ENCODE peak calls at places on chromosome 11, in eight cellular contexts. W is brain microvascular endothelial cell; P is CD8-positive, alpha-beta T cell; K is thoracic aorta; M is neural progenitor cell; Y is lung; A is tibial nerve; X is colonic mucosa. G is an unnamed sample.
A peak's percentile ranks its signal among the peaks of the same experiment; 100 is the strongest.

GRCh38 chr11:6095798-6096197 is 11.7 kb upstream of the OR56B4 start:
- DNase-seq in Y (no peak), K (no peak), P (no peak), W (no peak), X (no peak), A (no peak), M (no peak), G (no peak)

GRCh38 chr11:58530236-58530635 is 22.3 kb upstream of the OR5B21 start:
- DNase-seq in K (no peak), X (no peak), W (no peak), Y (no peak), A (no peak), M (no peak), P (peak; percentile 27), G (no peak)

GRCh38 chr11:87028688-87029087 is 9.0 kb upstream of the TMEM135 start:
- DNase-seq in A (no peak), W (no peak), K (no peak), M (no peak), Y (no peak), P (no peak), X (no peak), G (no peak)

GRCh38 chr11:2404735-2405196 is 4.2 kb downstream of the TSSC4 start:
- DNase-seq in K (no peak), M (no peak), A (no peak), P (no peak), X (no peak), W (no peak), Y (no peak), G (no peak)

GRCh38 chr11:613369-613968 is 2.3 kb downstream of the IRF7 start:
- DNase-seq in K (peak; percentile 47), Y (peak; percentile 63), A (peak; percentile 73), X (peak; percentile 87), P (peak; percentile 72), M (peak; percentile 92), W (peak; percentile 59), G (peak; percentile 80)

GRCh38 chr11:107017433-107018227 is 646 bp downstream of the GUCY1A2 start:
- DNase-seq in W (no peak), Y (peak; percentile 31), A (peak; percentile 13), P (no peak), X (no peak), K (no peak), M (peak; percentile 86), G (peak; percentile 76)

GRCh38 chr11:118931576-118931975 is 5.8 kb upstream of the BCL9L start:
- DNase-seq in P (no peak), W (no peak), M (no peak), X (no peak), A (no peak), Y (no peak), K (no peak), G (no peak)

GRCh38 chr11:45238724-45239123 is 47.4 kb downstream of the SYT13 start:
- DNase-seq in P (no peak), M (no peak), Y (no peak), A (no peak), K (no peak), X (no peak), W (peak; percentile 84), G (no peak)

GRCh38 chr11:45269678-45270077 is 16.5 kb downstream of the SYT13 start:
- DNase-seq in P (no peak), M (no peak), W (no peak), X (no peak), A (no peak), Y (no peak), K (no peak), G (no peak)

GRCh38 chr11:63671322-63672155 is at the start of gene ATL3:
- DNase-seq in M (peak; percentile 98), W (peak; percentile 97), X (peak; percentile 98), P (peak; percentile 91), A (peak; percentile 98), K (peak; percentile 97), Y (peak; percentile 97), G (peak; percentile 98)

GRCh38 chr11:123413636-123414035 is 16.4 kb upstream of the GRAMD1B start:
- DNase-seq in Y (no peak), W (no peak), X (no peak), M (no peak), A (no peak), P (no peak), K (no peak), G (no peak)

GRCh38 chr11:130068546-130068985 is 1.1 kb upstream of the APLP2 start:
- DNase-seq in K (no peak), Y (peak; percentile 65), A (no peak), M (peak; percentile 30), W (no peak), X (no peak), P (no peak), G (no peak)

GRCh38 chr11:114775849-114776621 is 97.7 kb downstream of the NXPE2 start:
- DNase-seq in W (no peak), P (no peak), M (peak; percentile 17), Y (no peak), A (no peak), X (no peak), K (no peak), G (peak; percentile 4)

GRCh38 chr11:71437879-71438278 is 10.3 kb downstream of the DHCR7 start:
- DNase-seq in X (no peak), K (no peak), W (no peak), Y (no peak), A (no peak), P (no peak), M (no peak), G (no peak)

GRCh38 chr11:75240381-75241035 is at the start of gene TPBGL:
- DNase-seq in K (no peak), P (no peak), X (no peak), A (no peak), M (peak; percentile 70), Y (no peak), W (no peak), G (no peak)

GRCh38 chr11:48058064-48058463 is 77.7 kb downstream of the PTPRJ start:
- DNase-seq in Y (no peak), M (no peak), A (no peak), X (no peak), K (no peak), W (no peak), P (no peak), G (no peak)

GRCh38 chr11:76073716-76074115 is 132.6 kb downstream of the WNT11 start:
- DNase-seq in Y (no peak), X (no peak), A (no peak), K (no peak), P (no peak), M (no peak), W (no peak), G (peak; percentile 84)

GRCh38 chr11:133476570-133477262 is 55.6 kb downstream of the OPCML start:
- DNase-seq in P (no peak), A (no peak), W (no peak), K (no peak), M (peak; percentile 51), Y (no peak), X (no peak), G (no peak)
- TF ChIP-seq CTCF in P (no peak), A (no peak), W (no peak), K (no peak), M (peak; percentile 42), Y (no peak), X (no peak), G (no peak)

DNA sequence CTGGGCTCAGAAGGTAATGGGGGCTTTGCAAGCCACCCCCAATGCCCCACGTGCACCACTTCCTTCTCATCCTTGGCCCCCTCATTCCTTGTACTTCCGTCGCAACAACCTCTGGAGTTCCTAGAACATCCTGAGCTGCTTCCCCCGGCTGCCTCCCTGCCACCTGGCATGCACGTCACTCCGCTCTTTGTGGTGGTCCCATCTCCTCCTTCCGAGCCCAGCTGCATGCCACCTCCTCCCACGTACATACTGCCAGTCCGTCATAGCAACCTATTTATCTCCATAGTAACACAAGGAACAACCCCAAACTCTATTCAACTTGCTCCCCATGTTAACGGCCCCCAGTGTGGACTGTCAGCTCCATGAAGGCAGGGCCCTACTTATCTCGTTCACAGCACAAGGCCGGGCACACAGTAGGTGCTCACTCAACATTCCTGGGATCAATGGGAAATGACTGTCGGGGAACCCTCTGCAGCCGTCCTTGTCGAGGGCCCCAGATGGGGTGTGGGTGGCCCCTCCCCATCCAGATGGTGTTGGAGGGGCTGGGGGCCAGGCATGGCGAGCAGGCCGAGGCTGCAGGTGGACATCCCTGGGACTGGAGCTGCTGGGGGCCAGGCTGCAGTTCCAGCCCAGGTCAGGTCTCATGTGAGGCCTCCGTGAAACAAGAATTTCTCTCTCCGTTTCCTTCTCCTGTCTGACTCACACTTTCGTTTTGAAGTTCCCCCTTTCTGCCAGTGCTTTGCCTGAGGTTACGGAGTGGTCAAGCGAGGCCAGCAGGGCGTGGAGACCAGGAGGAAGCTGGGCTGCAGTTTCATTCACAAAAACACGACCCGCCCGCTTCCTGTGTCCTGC is 4.2 kb downstream of the MYEOV start:
- DNase-seq in Y (peak; percentile 87), W (peak; percentile 62), A (peak; percentile 54), M (no peak), P (no peak), X (peak; percentile 78), K (peak; percentile 64), G (peak; percentile 78)
- H3K36me3 ChIP-seq in Y (no peaks in the 10 kb centered on the region), W (no peaks in the 10 kb centered on the region), A (no peaks in the 10 kb centered on the region), M (no peaks in the 10 kb centered on the region), P (no peaks in the 10 kb centered on the region), X (no peaks in the 10 kb centered on the region), K (no peaks in the 10 kb centered on the region), G (no peaks in the 10 kb centered on the region)

GRCh38 chr11:134823970-134824369 is 411.9 kb upstream of the B3GAT1 start:
- DNase-seq in X (no peak), W (no peak), K (no peak), A (no peak), P (no peak), M (no peak), Y (peak; percentile 15), G (no peak)

GRCh38 chr11:134819026-134819425 is 407.0 kb upstream of the B3GAT1 start:
- DNase-seq in P (no peak), X (no peak), Y (peak; percentile 2), W (no peak), K (no peak), M (peak; percentile 63), A (no peak), G (no peak)

GRCh38 chr11:134822930-134823329 is 410.9 kb upstream of the B3GAT1 start:
- DNase-seq in Y (peak; percentile 17), P (no peak), M (no peak), X (no peak), K (no peak), A (no peak), W (no peak), G (no peak)

GRCh38 chr11:134818531-134818930 is 406.5 kb upstream of the B3GAT1 start:
- DNase-seq in W (no peak), K (no peak), X (no peak), A (no peak), P (no peak), Y (peak; percentile 1), M (no peak), G (no peak)

DNA sequence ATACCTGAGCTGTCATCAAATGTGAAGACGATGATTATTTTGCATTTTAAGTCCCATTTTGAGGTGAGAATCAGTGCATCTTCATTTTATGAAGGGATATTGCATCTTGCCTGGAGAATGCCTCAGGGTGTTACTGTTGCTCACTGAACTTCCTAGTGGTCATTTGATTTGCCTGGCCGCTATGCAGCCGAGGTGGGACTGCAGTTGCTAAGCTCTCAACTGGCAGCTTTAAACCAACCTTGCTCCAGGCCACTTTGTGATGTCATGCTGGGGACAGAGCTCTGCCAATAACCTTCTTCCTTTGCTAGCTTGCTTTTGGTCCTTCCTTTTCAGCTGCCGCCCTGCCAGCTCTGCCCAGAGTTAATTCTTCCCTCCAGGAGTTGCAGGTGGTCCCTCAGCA is 409.4 kb upstream of the B3GAT1 start:
- DNase-seq in X (no peak), W (no peak), P (no peak), K (no peak), M (no peak), Y (peak; percentile 17), A (no peak), G (no peak)
- H3K4me3 ChIP-seq in X (no peak overlapping the region), W (no peak overlapping the region), P (no peak overlapping the region), K (no peak overlapping the region), M (no peak overlapping the region), Y (no peak overlapping the region), A (no peak overlapping the region), G (no peak overlapping the region)

GRCh38 chr11:43130616-43131015 is 181.2 kb upstream of the API5 start:
- DNase-seq in M (peak; percentile 71), A (no peak), W (no peak), Y (no peak), P (no peak), K (no peak), X (peak; percentile 17), G (peak; percentile 19)
- TF ChIP-seq CTCF in M (peak; percentile 52), A (no peak), W (no peak), Y (no peak), P (no peak), K (no peak), X (no peak), G (no peak)

G was measured in cardiac muscle cell.